ENCODE peak calls at places on chromosomes 2 and 18, in ten cellular contexts. One of them, this sample, is unnamed.

GRCh38 chr2:239266779-239267410 is 133.9 kb downstream of the HDAC4 start:
- DNase-seq in CD8-positive, alpha-beta T cell: no peak
- DNase-seq in H9: no peak
- DNase-seq in PC-9: no peak
- DNase-seq in ovary: no peak
- DNase-seq in fibroblast of lung: no peak
- DNase-seq in transverse colon: peak; percentile 32
- DNase-seq in lung: no peak
- DNase-seq in IMR-90: no peak
- DNase-seq in Panc1: no peak
- DNase-seq in this sample: peak; percentile 62

GRCh38 chr18:48073231-48073930 is 142.9 kb upstream of the SMAD2 start:
- DNase-seq in CD8-positive, alpha-beta T cell: no peak
- DNase-seq in H9: no peak
- DNase-seq in PC-9: no peak
- DNase-seq in ovary: peak; percentile 30
- DNase-seq in fibroblast of lung: no peak
- DNase-seq in transverse colon: no peak
- DNase-seq in lung: no peak
- DNase-seq in IMR-90: no peak
- DNase-seq in Panc1: no peak
- DNase-seq in this sample: no peak

GRCh38 chr2:357811-358210 is 69.9 kb upstream of the ALKAL2 start:
- DNase-seq in CD8-positive, alpha-beta T cell: no peak
- DNase-seq in H9: no peak
- DNase-seq in PC-9: no peak
- DNase-seq in ovary: no peak
- DNase-seq in fibroblast of lung: no peak
- DNase-seq in transverse colon: no peak
- DNase-seq in lung: no peak
- DNase-seq in IMR-90: no peak
- DNase-seq in Panc1: no peak
- DNase-seq in this sample: no peak

GRCh38 chr18:48345596-48345995 is 63.6 kb downstream of the ZBTB7C start:
- DNase-seq in CD8-positive, alpha-beta T cell: no peak
- DNase-seq in H9: no peak
- DNase-seq in PC-9: no peak
- DNase-seq in ovary: no peak
- DNase-seq in fibroblast of lung: no peak
- DNase-seq in transverse colon: peak; percentile 48
- DNase-seq in lung: no peak
- DNase-seq in IMR-90: peak; percentile 4
- DNase-seq in Panc1: no peak
- DNase-seq in this sample: peak; percentile 49

GRCh38 chr2:119196301-119197124 is 27.1 kb upstream of the STEAP3 start:
- DNase-seq in CD8-positive, alpha-beta T cell: no peak
- DNase-seq in H9: peak; percentile 53
- DNase-seq in PC-9: no peak
- DNase-seq in ovary: no peak
- DNase-seq in fibroblast of lung: no peak
- DNase-seq in transverse colon: no peak
- DNase-seq in lung: no peak
- DNase-seq in IMR-90: no peak
- DNase-seq in Panc1: no peak
- DNase-seq in this sample: no peak

GRCh38 chr18:55249572-55249971 is 290.3 kb upstream of the CCDC68 start:
- DNase-seq in CD8-positive, alpha-beta T cell: no peak
- DNase-seq in H9: no peak
- DNase-seq in PC-9: no peak
- DNase-seq in ovary: no peak
- DNase-seq in fibroblast of lung: peak; percentile 61
- DNase-seq in transverse colon: no peak
- DNase-seq in lung: no peak
- DNase-seq in IMR-90: no peak
- DNase-seq in Panc1: no peak
- DNase-seq in this sample: no peak

GRCh38 chr2:120453635-120453998 is 107.7 kb downstream of the INHBB start:
- DNase-seq in CD8-positive, alpha-beta T cell: no peak
- DNase-seq in H9: no peak
- DNase-seq in PC-9: peak; percentile 33
- DNase-seq in ovary: peak; percentile 3
- DNase-seq in fibroblast of lung: peak; percentile 79
- DNase-seq in transverse colon: no peak
- DNase-seq in lung: no peak
- DNase-seq in IMR-90: peak; percentile 71
- DNase-seq in Panc1: no peak
- DNase-seq in this sample: no peak

GRCh38 chr18:13501896-13502295 is 224.5 kb downstream of the FAM210A start:
- DNase-seq in CD8-positive, alpha-beta T cell: no peak
- DNase-seq in H9: no peak
- DNase-seq in PC-9: no peak
- DNase-seq in ovary: no peak
- DNase-seq in fibroblast of lung: peak; percentile 42
- DNase-seq in transverse colon: no peak
- DNase-seq in lung: no peak
- DNase-seq in IMR-90: no peak
- DNase-seq in Panc1: no peak
- DNase-seq in this sample: no peak

GRCh38 chr2:47152803-47153202 is 2.3 kb downstream of the STPG4 start:
- DNase-seq in CD8-positive, alpha-beta T cell: no peak
- DNase-seq in H9: no peak
- DNase-seq in PC-9: no peak
- DNase-seq in ovary: no peak
- DNase-seq in fibroblast of lung: no peak
- DNase-seq in transverse colon: no peak
- DNase-seq in lung: no peak
- DNase-seq in IMR-90: no peak
- DNase-seq in Panc1: no peak
- DNase-seq in this sample: no peak

GRCh38 chr18:32095571-32096229 is 4.0 kb downstream of the RNF138 start:
- DNase-seq in CD8-positive, alpha-beta T cell: no peak
- DNase-seq in H9: no peak
- DNase-seq in PC-9: no peak
- DNase-seq in ovary: no peak
- DNase-seq in fibroblast of lung: no peak
- DNase-seq in transverse colon: no peak
- DNase-seq in lung: no peak
- DNase-seq in IMR-90: no peak
- DNase-seq in Panc1: no peak
- DNase-seq in this sample: no peak

GRCh38 chr2:16031055-16031847 is 90.9 kb downstream of the MYCN start:
- DNase-seq in CD8-positive, alpha-beta T cell: no peak
- DNase-seq in H9: no peak
- DNase-seq in PC-9: no peak
- DNase-seq in ovary: no peak
- DNase-seq in fibroblast of lung: no peak
- DNase-seq in transverse colon: no peak
- DNase-seq in lung: no peak
- DNase-seq in IMR-90: no peak
- DNase-seq in Panc1: no peak
- DNase-seq in this sample: no peak

GRCh38 chr2:47072018-47072691 is 83.0 kb downstream of the STPG4 start:
- DNase-seq in CD8-positive, alpha-beta T cell: no peak
- DNase-seq in H9: peak; percentile 60
- DNase-seq in PC-9: no peak
- DNase-seq in ovary: peak; percentile 92
- DNase-seq in fibroblast of lung: peak; percentile 98
- DNase-seq in transverse colon: peak; percentile 63
- DNase-seq in lung: peak; percentile 65
- DNase-seq in IMR-90: peak; percentile 70
- DNase-seq in Panc1: no peak
- DNase-seq in this sample: peak; percentile 89

GRCh38 chr2:203446071-203446481 is 89.0 kb downstream of the RAPH1 start:
- DNase-seq in CD8-positive, alpha-beta T cell: no peak
- DNase-seq in H9: no peak
- DNase-seq in PC-9: no peak
- DNase-seq in ovary: no peak
- DNase-seq in fibroblast of lung: peak; percentile 79
- DNase-seq in transverse colon: no peak
- DNase-seq in lung: no peak
- DNase-seq in IMR-90: peak; percentile 85
- DNase-seq in Panc1: no peak
- DNase-seq in this sample: no peak

GRCh38 chr2:143901185-143901842 is 618.6 kb downstream of the ZEB2 start:
- DNase-seq in CD8-positive, alpha-beta T cell: no peak
- DNase-seq in H9: no peak
- DNase-seq in PC-9: peak; percentile 69
- DNase-seq in ovary: no peak
- DNase-seq in fibroblast of lung: peak; percentile 98
- DNase-seq in transverse colon: no peak
- DNase-seq in lung: no peak
- DNase-seq in IMR-90: peak; percentile 91
- DNase-seq in Panc1: no peak
- DNase-seq in this sample: no peak

GRCh38 chr18:76306685-76307292 is 188.3 kb downstream of the ZNF516 start:
- DNase-seq in CD8-positive, alpha-beta T cell: no peak
- DNase-seq in H9: no peak
- DNase-seq in PC-9: no peak
- DNase-seq in ovary: no peak
- DNase-seq in fibroblast of lung: no peak
- DNase-seq in transverse colon: no peak
- DNase-seq in lung: no peak
- DNase-seq in IMR-90: no peak
- DNase-seq in Panc1: no peak
- DNase-seq in this sample: no peak

GRCh38 chr2:181916726-181917377 is 25.3 kb downstream of the ITPRID2 start:
- DNase-seq in CD8-positive, alpha-beta T cell: no peak
- DNase-seq in H9: no peak
- DNase-seq in PC-9: no peak
- DNase-seq in ovary: no peak
- DNase-seq in fibroblast of lung: peak; percentile 79
- DNase-seq in transverse colon: no peak
- DNase-seq in lung: no peak
- DNase-seq in IMR-90: peak; percentile 69
- DNase-seq in Panc1: peak; percentile 32
- DNase-seq in this sample: no peak

DNA sequence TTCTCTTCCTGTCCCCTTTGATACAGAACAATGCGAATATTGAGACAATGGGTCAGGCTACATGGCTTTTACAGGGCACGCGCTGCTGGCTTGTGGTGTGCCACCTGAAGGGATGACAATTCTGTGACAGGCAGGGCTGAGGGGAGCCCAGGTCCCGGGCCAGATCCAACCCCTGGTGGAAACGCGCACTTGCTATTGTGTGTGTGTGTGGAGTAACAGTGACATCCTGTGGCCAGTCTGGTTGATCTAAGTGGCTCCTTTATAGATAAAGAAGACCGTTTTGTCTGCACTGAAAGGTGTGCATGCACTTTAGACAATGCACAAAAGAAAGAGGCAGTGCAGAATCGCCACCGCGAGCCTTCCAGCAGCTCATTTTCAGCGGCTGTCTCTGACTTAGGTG is 273.6 kb downstream of the HRH4 start:
- DNase-seq in CD8-positive, alpha-beta T cell: no peak
- DNase-seq in H9: peak; percentile 46
- DNase-seq in PC-9: no peak
- DNase-seq in ovary: no peak
- DNase-seq in fibroblast of lung: no peak
- DNase-seq in transverse colon: no peak
- DNase-seq in lung: peak; percentile 21
- DNase-seq in IMR-90: no peak
- DNase-seq in Panc1: no peak
- DNase-seq in this sample: no peak
- TF ChIP-seq CTCF in CD8-positive, alpha-beta T cell: no peak
- TF ChIP-seq CTCF in H9: peak; percentile 56
- TF ChIP-seq CTCF in PC-9: peak; percentile 19
- TF ChIP-seq CTCF in ovary: no peak
- TF ChIP-seq CTCF in fibroblast of lung: no peak
- TF ChIP-seq CTCF in transverse colon: no peak
- TF ChIP-seq CTCF in lung: no peak
- TF ChIP-seq CTCF in IMR-90: peak; percentile 16
- TF ChIP-seq CTCF in Panc1: peak; percentile 40
- TF ChIP-seq CTCF in this sample: no peak

GRCh38 chr18:12417687-12418086 is 10.0 kb downstream of the PRELID3A start:
- DNase-seq in CD8-positive, alpha-beta T cell: no peak
- DNase-seq in H9: no peak
- DNase-seq in PC-9: no peak
- DNase-seq in ovary: no peak
- DNase-seq in fibroblast of lung: no peak
- DNase-seq in transverse colon: no peak
- DNase-seq in lung: no peak
- DNase-seq in IMR-90: no peak
- DNase-seq in Panc1: no peak
- DNase-seq in this sample: no peak
- H3K4me1 ChIP-seq in CD8-positive, alpha-beta T cell: no peaks in the 10 kb centered on the region
- H3K4me1 ChIP-seq in H9: no peaks in the 10 kb centered on the region
- H3K4me1 ChIP-seq in PC-9: no peaks in the 10 kb centered on the region
- H3K4me1 ChIP-seq in ovary: peaks cover 4% of the 10 kb centered on the region
- H3K4me1 ChIP-seq in fibroblast of lung: peaks cover 4% of the 10 kb centered on the region
- H3K4me1 ChIP-seq in transverse colon: peaks cover 10% of the 10 kb centered on the region
- H3K4me1 ChIP-seq in lung: peaks cover 14% of the 10 kb centered on the region
- H3K4me1 ChIP-seq in IMR-90: peaks cover 9% of the 10 kb centered on the region
- H3K4me1 ChIP-seq in Panc1: peaks cover 4% of the 10 kb centered on the region
- H3K4me1 ChIP-seq in this sample: peaks cover 23% of the 10 kb centered on the region

GRCh38 chr18:67669993-67670671 is 153.6 kb upstream of the DSEL start:
- DNase-seq in CD8-positive, alpha-beta T cell: no peak
- DNase-seq in H9: no peak
- DNase-seq in PC-9: no peak
- DNase-seq in ovary: no peak
- DNase-seq in fibroblast of lung: peak; percentile 84
- DNase-seq in transverse colon: no peak
- DNase-seq in lung: no peak
- DNase-seq in IMR-90: peak; percentile 98
- DNase-seq in Panc1: no peak
- DNase-seq in this sample: no peak
- TF ChIP-seq CTCF in CD8-positive, alpha-beta T cell: no peak
- TF ChIP-seq CTCF in H9: no peak
- TF ChIP-seq CTCF in PC-9: no peak
- TF ChIP-seq CTCF in ovary: no peak
- TF ChIP-seq CTCF in fibroblast of lung: no peak
- TF ChIP-seq CTCF in transverse colon: no peak
- TF ChIP-seq CTCF in lung: no peak
- TF ChIP-seq CTCF in IMR-90: no peak
- TF ChIP-seq CTCF in Panc1: no peak
- TF ChIP-seq CTCF in this sample: no peak

DNA sequence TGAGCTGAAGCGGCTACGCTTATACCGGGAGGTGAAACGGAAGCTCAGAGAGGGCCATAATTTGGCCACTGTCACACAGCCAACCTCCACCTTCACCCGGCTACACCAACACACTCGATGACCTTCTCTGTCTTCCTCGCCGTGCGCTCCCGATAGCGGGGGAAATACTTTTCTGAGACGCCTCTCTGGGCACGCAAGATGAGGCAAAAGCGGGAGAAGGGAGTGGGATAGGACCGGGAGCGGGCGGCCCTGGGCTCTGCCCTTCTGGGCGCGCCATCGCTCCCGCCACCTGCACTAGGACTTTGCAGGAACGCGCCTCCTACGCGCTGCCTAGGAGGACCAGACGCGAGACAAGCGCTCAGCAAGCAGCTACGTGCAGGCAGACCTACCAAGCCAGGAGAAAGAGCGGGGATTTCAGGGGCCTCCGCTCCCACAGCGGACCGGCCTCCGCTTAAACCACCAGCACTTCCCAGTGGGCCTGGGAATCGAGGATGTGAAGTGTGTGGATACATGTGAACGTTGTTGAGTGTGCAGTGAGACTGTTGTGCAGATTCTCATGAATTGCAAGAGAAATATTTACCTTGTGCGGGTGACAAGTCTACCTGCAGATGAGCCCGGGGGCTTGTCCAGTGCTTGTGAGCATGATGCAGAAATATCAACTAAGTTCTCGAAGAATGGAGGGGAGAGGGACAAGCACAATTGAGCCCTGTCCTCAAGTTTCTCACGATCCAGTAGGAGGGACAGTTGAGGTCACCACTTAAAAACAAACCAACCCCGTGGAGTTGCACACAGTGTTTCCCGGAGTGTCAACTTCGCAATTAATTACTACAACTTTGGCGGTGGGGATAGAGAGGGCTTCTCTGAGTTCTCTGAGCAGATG is 11.5 kb downstream of the SIX3 start:
- DNase-seq in CD8-positive, alpha-beta T cell: no peak
- DNase-seq in H9: peak; percentile 47
- DNase-seq in PC-9: no peak
- DNase-seq in ovary: no peak
- DNase-seq in fibroblast of lung: no peak
- DNase-seq in transverse colon: no peak
- DNase-seq in lung: no peak
- DNase-seq in IMR-90: no peak
- DNase-seq in Panc1: no peak
- DNase-seq in this sample: no peak
- H3K4me1 ChIP-seq in CD8-positive, alpha-beta T cell: peaks cover 18% of the 10 kb centered on the region
- H3K4me1 ChIP-seq in H9: peaks cover 3% of the 10 kb centered on the region
- H3K4me1 ChIP-seq in PC-9: peaks cover under 1% of the 10 kb centered on the region
- H3K4me1 ChIP-seq in ovary: peaks cover 10% of the 10 kb centered on the region
- H3K4me1 ChIP-seq in fibroblast of lung: peaks cover 15% of the 10 kb centered on the region
- H3K4me1 ChIP-seq in transverse colon: peaks cover 25% of the 10 kb centered on the region
- H3K4me1 ChIP-seq in lung: peaks cover 22% of the 10 kb centered on the region
- H3K4me1 ChIP-seq in IMR-90: no peaks in the 10 kb centered on the region
- H3K4me1 ChIP-seq in Panc1: peaks cover 4% of the 10 kb centered on the region
- H3K4me1 ChIP-seq in this sample: peaks cover 50% of the 10 kb centered on the region